ENCODE peak calls at places on chromosomes 13 and 19, in seven cellular contexts. Y is fibroblast of lung; C is neural progenitor cell; S is body of pancreas; U is CD8-positive, alpha-beta memory T cell; M is CD4-positive, CD25-positive, alpha-beta regulatory T cell; F is Panc1. P is an unnamed sample.

GRCh38 chr13:86584301-86584700 is 785.1 kb upstream of the SLITRK6 start:
- DNase-seq in Y (peak; percentile 7), C (no peak), S (no peak), U (no peak), M (no peak), F (no peak), P (no peak)

GRCh38 chr13:34776390-34776981 is 165.6 kb upstream of the NBEA start:
- DNase-seq in Y (no peak), C (no peak), S (no peak), U (no peak), M (no peak), F (no peak), P (no peak)

GRCh38 chr13:39462456-39462855 is 140.5 kb downstream of the LHFPL6 start:
- DNase-seq in Y (peak; percentile 67), C (no peak), S (no peak), U (no peak), M (no peak), F (no peak), P (no peak)

GRCh38 chr19:37691881-37692504 is 27.6 kb downstream of the ZNF607 start:
- DNase-seq in Y (peak; percentile 89), C (peak; percentile 91), S (peak; percentile 72), U (peak; percentile 47), M (peak; percentile 87), F (no peak), P (peak; percentile 69)

GRCh38 chr19:21117041-21117907 is 24.6 kb upstream of the ZNF431 start:
- DNase-seq in Y (peak; percentile 83), C (no peak), S (no peak), U (no peak), M (no peak), F (no peak), P (no peak)

GRCh38 chr19:1026189-1027019 is at the start of gene CNN2:
- DNase-seq in Y (peak; percentile 77), C (peak; percentile 94), S (peak; percentile 82), U (peak; percentile 71), M (peak; percentile 73), F (no peak), P (peak; percentile 66)

GRCh38 chr13:40333238-40333637 is 333.2 kb downstream of the FOXO1 start:
- DNase-seq in Y (peak; percentile 14), C (no peak), S (no peak), U (no peak), M (no peak), F (no peak), P (no peak)

GRCh38 chr13:47826481-47826880 is 174.6 kb downstream of the SUCLA2 start:
- DNase-seq in Y (peak; percentile 17), C (no peak), S (no peak), U (no peak), M (no peak), F (no peak), P (no peak)

GRCh38 chr19:1987197-1988187 is 28.0 kb downstream of the BTBD2 start:
- DNase-seq in Y (no peak), C (no peak), S (no peak), U (no peak), M (no peak), F (no peak), P (no peak)

GRCh38 chr19:55080121-55080914 is 4.6 kb downstream of the EPS8L1 start:
- DNase-seq in Y (peak; percentile 47), C (peak; percentile 83), S (peak; percentile 59), U (peak; percentile 54), M (peak; percentile 80), F (no peak), P (no peak)

GRCh38 chr19:49447485-49448431 is 3.9 kb downstream of the PIH1D1 start:
- DNase-seq in Y (peak; percentile 15), C (peak; percentile 57), S (peak; percentile 26), U (no peak), M (no peak), F (no peak), P (no peak)

GRCh38 chr13:46747031-46747820 is 49.7 kb downstream of the ESD start:
- DNase-seq in Y (no peak), C (no peak), S (no peak), U (no peak), M (no peak), F (no peak), P (no peak)
- H3K27ac ChIP-seq in Y (no peak overlapping the region), C (no peak overlapping the region), S (no peak overlapping the region), U (no peak overlapping the region), M (no peak overlapping the region), F (no peak overlapping the region), P (no peak overlapping the region)

GRCh38 chr13:109781384-109782065 is 4.9 kb downstream of the IRS2 start:
- DNase-seq in Y (peak; percentile 46), C (no peak), S (no peak), U (no peak), M (no peak), F (no peak), P (no peak)

GRCh38 chr13:109779074-109779473 is 7.3 kb downstream of the IRS2 start:
- DNase-seq in Y (peak; percentile 29), C (no peak), S (no peak), U (peak; percentile 14), M (peak; percentile 91), F (no peak), P (peak; percentile 82)

GRCh38 chr13:109780880-109781383 is 5.5 kb downstream of the IRS2 start:
- DNase-seq in Y (no peak), C (no peak), S (no peak), U (no peak), M (no peak), F (no peak), P (no peak)

GRCh38 chr13:109778102-109778542 is 8.3 kb downstream of the IRS2 start:
- DNase-seq in Y (peak; percentile 73), C (peak; percentile 29), S (no peak), U (no peak), M (peak; percentile 53), F (peak; percentile 41), P (no peak)

DNA sequence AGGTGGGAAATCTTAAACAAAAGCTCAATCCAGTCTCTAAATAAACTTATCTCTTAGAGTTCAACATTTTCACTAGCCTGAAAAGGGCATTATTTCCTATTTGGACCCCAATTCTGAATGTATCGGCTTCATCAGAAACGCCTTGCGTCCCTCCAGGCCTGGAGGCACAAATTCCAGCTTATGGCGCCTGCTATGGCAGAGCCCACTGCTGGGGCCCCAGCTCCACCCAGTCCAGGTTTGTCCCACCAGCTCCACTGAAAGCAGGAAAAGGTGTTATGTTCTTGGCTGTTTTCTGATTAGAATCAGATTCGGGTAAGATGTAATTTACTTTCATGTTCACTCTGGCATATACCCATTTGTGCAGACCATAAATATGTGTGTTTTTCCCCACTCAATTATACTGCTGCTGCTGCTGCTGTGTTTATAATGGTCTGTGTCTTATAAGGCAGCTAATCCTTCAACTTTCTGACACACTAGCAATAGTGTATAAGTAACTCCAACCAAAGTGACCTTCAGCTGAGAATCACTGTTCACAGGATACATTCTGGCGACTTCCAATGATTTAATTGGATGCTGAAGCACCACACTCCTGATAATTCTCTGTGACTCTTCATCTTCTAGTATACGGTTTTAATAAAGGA is 6.4 kb downstream of the IRS2 start:
- DNase-seq in Y (peak; percentile 8), C (no peak), S (no peak), U (no peak), M (no peak), F (no peak), P (no peak)
- H3K27ac ChIP-seq in Y (no peak overlapping the region), C (no peak overlapping the region), S (no peak overlapping the region), U (no peak overlapping the region), M (no peak overlapping the region), F (peak overlapping the region; percentile 73), P (no peak overlapping the region)

GRCh38 chr13:110123041-110123809 is 183.7 kb downstream of the COL4A1 start:
- DNase-seq in Y (peak; percentile 75), C (no peak), S (no peak), U (no peak), M (no peak), F (no peak), P (no peak)

GRCh38 chr13:110126391-110126961 is 180.5 kb downstream of the COL4A1 start:
- DNase-seq in Y (peak; percentile 99), C (peak; percentile 92), S (no peak), U (no peak), M (no peak), F (no peak), P (no peak)

GRCh38 chr13:110124201-110124600 is 182.8 kb downstream of the COL4A1 start:
- DNase-seq in Y (no peak), C (no peak), S (no peak), U (no peak), M (no peak), F (no peak), P (no peak)

GRCh38 chr13:110125613-110126272 is 181.2 kb downstream of the COL4A1 start:
- DNase-seq in Y (no peak), C (no peak), S (no peak), U (no peak), M (no peak), F (no peak), P (no peak)

DNA sequence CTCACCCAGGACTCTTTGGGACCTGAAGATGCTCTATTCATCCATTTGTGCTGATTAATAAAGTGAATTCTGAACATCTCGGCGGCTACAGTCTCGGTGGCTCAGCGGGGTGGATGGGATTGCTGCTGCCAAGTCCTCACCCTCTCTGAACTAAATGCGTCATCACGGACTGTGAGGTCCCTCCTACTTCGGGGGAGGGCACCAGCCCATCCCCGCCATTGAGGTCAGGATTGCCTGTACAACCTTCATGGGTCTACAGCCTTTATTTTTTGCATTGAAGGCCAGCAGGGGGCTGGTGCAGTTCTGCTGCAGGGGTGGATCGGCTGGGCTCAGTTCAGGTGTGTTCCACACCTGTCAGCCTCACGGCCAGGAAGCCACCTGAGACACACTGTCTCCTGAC is 181.8 kb downstream of the COL4A1 start:
- DNase-seq in Y (peak; percentile 64), C (no peak), S (no peak), U (no peak), M (no peak), F (no peak), P (no peak)
- H3K27ac ChIP-seq in Y (no peak overlapping the region), C (peak overlapping the region; percentile 97), S (no peak overlapping the region), U (no peak overlapping the region), M (no peak overlapping the region), F (no peak overlapping the region), P (no peak overlapping the region)

GRCh38 chr13:95292622-95293021 is 8.6 kb downstream of the ABCC4 start:
- DNase-seq in Y (no peak), C (no peak), S (no peak), U (no peak), M (no peak), F (no peak), P (no peak)

GRCh38 chr13:95288899-95289500 is 12.3 kb downstream of the ABCC4 start:
- DNase-seq in Y (peak; percentile 51), C (no peak), S (no peak), U (no peak), M (no peak), F (no peak), P (no peak)
- H3K27ac ChIP-seq in Y (no peak overlapping the region), C (no peak overlapping the region), S (no peak overlapping the region), U (no peak overlapping the region), M (no peak overlapping the region), F (peak overlapping the region; percentile 59), P (no peak overlapping the region)

P was measured in naive thymus-derived CD4-positive, alpha-beta T cell.